ENCODE peak calls at places on chromosome 4, in seven cellular contexts. A is tibial artery; F is foreskin fibroblast; R is AG10803; J is activated CD4-positive, alpha-beta T cell treated with anti-CD3 and anti-CD28 coated beads, Interleukin-2, amount 50 U/mL, for 1 hour; Y is ovary; D is WTC11. Q is an unnamed sample.

GRCh38 chr4:148029781-148030180 is 297.9 kb downstream of the ARHGAP10 start:
- DNase-seq in R (no peak), J (no peak), F (no peak), A (no peak), Y (no peak), D (no peak), Q (no peak)

GRCh38 chr4:5823542-5824211 is 69.2 kb downstream of the CRMP1 start:
- DNase-seq in R (no peak), J (no peak), D (no peak), F (no peak), Y (no peak), A (no peak), Q (no peak)

GRCh38 chr4:78749258-78749971 is 26.7 kb upstream of the BMP2K start:
- DNase-seq in R (no peak), A (no peak), J (no peak), F (no peak), D (no peak), Y (no peak), Q (no peak)

GRCh38 chr4:177441061-177441802 is 1.0 kb downstream of the AGA start:
- DNase-seq in J (no peak), Y (no peak), R (peak), A (peak), F (peak), D (no peak), Q (peak)

GRCh38 chr4:171288816-171289432 is 524.3 kb upstream of the GALNTL6 start:
- DNase-seq in D (no peak), F (no peak), J (no peak), R (no peak), Y (no peak), A (no peak), Q (no peak)

GRCh38 chr4:3291411-3291968 is 1.3 kb upstream of the RGS12 start:
- DNase-seq in R (no peak), F (no peak), D (peak), A (peak), J (no peak), Y (no peak), Q (no peak)

GRCh38 chr4:172809319-172809718 is 359.3 kb upstream of the GALNT7 start:
- DNase-seq in Y (no peak), F (no peak), D (peak), J (no peak), R (no peak), A (no peak), Q (no peak)

GRCh38 chr4:67820903-67821302 is 62.9 kb downstream of the TMPRSS11D start:
- DNase-seq in R (no peak), J (no peak), Y (no peak), F (no peak), D (no peak), A (no peak), Q (no peak)

GRCh38 chr4:71126719-71127118 is 133.3 kb downstream of the DCK start:
- DNase-seq in J (no peak), R (peak), A (no peak), F (peak), D (no peak), Y (no peak), Q (peak)

GRCh38 chr4:4417886-4418285 is 31.0 kb downstream of the NSG1 start:
- DNase-seq in A (peak), Y (no peak), F (no peak), D (no peak), J (no peak), R (no peak), Q (no peak)

GRCh38 chr4:4269856-4270255 is 20.1 kb downstream of the LYAR start:
- DNase-seq in Y (no peak), A (no peak), R (no peak), J (peak), F (no peak), D (no peak), Q (no peak)

GRCh38 chr4:61202638-61203495 is 2.7 kb downstream of the ADGRL3 start:
- DNase-seq in Y (no peak), R (no peak), J (no peak), F (peak), D (peak), A (no peak), Q (no peak)